ENCODE peak calls at places on chromosomes 4 and X, in four cellular contexts. O is HepG2, K is K562, U is GM12878. J is an unnamed sample.

GRCh38 chr4:144754562-144755410 is 108.8 kb downstream of the HHIP start:
- DNase-seq in O (no peak), K (no peak), U (no peak), J (peak)

GRCh38 chr4:54484361-54484760 is 173.4 kb upstream of the KIT start:
- DNase-seq in O (no peak), K (no peak), U (no peak), J (no peak)

GRCh38 chr4:93018243-93018642 is 714.5 kb downstream of the GRID2 start:
- DNase-seq in O (no peak), K (no peak), U (no peak), J (no peak)

GRCh38 chrX:34300871-34301270 is 168.8 kb upstream of the FAM47A start:
- DNase-seq in O (peak), K (peak), U (no peak), J (peak)

GRCh38 chr4:124183231-124183630 is 529.3 kb downstream of the ANKRD50 start:
- DNase-seq in O (no peak), K (no peak), U (no peak), J (no peak)

GRCh38 chr4:121668368-121669162 is 28.2 kb downstream of the ANXA5 start:
- DNase-seq in O (no peak), K (no peak), U (no peak), J (no peak)

GRCh38 chr4:120156115-120156718 is 89.6 kb upstream of the MAD2L1 start:
- DNase-seq in O (peak), K (peak), U (peak), J (no peak)

GRCh38 chrX:30654989-30655607 is 1.9 kb downstream of the GK start:
- DNase-seq in O (no peak), K (no peak), U (no peak), J (no peak)

GRCh38 chr4:89820005-89820404 is 17.0 kb downstream of the SNCA start:
- DNase-seq in O (no peak), K (no peak), U (no peak), J (no peak)

GRCh38 chr4:89674876-89675459 is 162.0 kb downstream of the SNCA start:
- DNase-seq in O (peak), K (no peak), U (no peak), J (no peak)

GRCh38 chr4:54746228-54746627 is 88.5 kb downstream of the KIT start:
- DNase-seq in O (no peak), K (no peak), U (no peak), J (no peak)

GRCh38 chrX:46576458-46576857 is 2.9 kb downstream of the CHST7 start:
- DNase-seq in O (no peak), K (no peak), U (no peak), J (no peak)

GRCh38 chr4:54231419-54232150 is 2.5 kb downstream of the PDGFRA start:
- DNase-seq in O (no peak), K (no peak), U (no peak), J (peak)

GRCh38 chr4:56466910-56467283 is 520 bp upstream of the SRP72 start:
- DNase-seq in O (no peak), K (peak), U (no peak), J (no peak)

GRCh38 chr4:165994706-165995105 is 121.7 kb downstream of the TLL1 start:
- DNase-seq in O (no peak), K (no peak), U (no peak), J (no peak)

GRCh38 chrX:4764888-4765287 is 1051.4 kb upstream of the PRKX start:
- DNase-seq in O (no peak), K (no peak), U (no peak), J (no peak)

GRCh38 chrX:68829594-68830485 is 1.0 kb downstream of the EFNB1 start:
- DNase-seq in O (no peak), K (peak), U (no peak), J (no peak)
- TF ChIP-seq NR2C2 in O (no peak), K (no peak), U (no peak), J (no peak)

DNA sequence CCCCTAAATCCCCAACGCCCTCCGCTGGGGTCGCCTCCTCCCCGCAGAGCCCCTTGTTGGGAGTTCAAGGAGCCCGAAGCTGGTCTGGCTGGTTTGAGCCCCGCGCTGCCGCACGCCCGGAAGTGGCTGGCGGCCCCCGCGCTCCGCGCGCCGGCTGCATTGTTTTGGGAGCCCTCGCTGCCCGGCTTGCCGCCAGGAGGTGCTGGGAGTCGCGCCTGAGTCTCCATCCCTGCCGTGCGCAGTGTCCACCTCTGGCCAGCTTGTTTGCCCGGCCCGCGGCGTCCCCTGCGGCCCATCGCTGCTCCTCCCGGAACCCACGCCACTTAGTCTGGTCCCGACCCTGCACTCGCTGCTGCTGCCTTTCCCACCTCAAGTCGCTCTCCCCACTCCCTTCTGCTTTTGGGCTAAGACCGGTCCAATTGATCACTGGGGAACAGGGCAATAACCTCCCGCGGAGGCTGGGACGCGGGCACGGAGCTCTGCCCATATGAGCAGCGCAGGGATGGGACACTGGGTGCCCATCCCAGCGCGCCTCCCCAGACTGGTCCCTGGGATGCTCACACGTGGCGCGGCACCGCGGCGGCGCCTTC is 2.2 kb upstream of the SFRP2 start:
- DNase-seq in O (no peak), K (no peak), U (no peak), J (peak)
- TF ChIP-seq NR2C2 in O (no peak), K (no peak), U (no peak), J (no peak)

DNA sequence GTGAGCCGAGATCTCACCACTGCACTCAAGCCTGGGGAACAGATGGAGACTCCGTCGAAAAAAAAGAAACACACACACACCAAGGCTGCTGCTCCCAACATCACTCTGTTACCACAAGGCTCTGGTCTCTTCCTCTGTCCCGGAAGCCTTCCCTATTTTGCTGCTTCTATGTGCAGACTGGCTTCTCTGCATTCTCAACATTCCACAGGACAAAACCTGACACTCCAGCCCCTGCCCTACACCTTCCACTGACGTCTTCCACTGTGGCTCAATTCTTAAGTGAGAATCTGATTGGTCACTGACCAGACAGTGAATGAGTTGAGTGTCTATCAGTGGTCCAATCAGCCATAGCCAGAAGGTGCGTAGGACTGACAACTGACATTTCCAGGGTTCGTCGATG is 5.9 kb downstream of the ODAPH start:
- DNase-seq in O (no peak), K (peak), U (no peak), J (no peak)
- TF ChIP-seq NR2C2 in O (no peak), K (no peak), U (no peak), J (no peak)

GRCh38 chrX:69100478-69100877 is 64.8 kb downstream of the PJA1 start:
- DNase-seq in O (no peak), K (no peak), U (no peak), J (no peak)

GRCh38 chrX:69104756-69105434 is 60.4 kb downstream of the PJA1 start:
- DNase-seq in O (peak), K (no peak), U (no peak), J (no peak)

GRCh38 chrX:69101655-69102251 is 63.5 kb downstream of the PJA1 start:
- DNase-seq in O (no peak), K (no peak), U (no peak), J (no peak)

GRCh38 chrX:69103539-69103938 is 61.7 kb downstream of the PJA1 start:
- DNase-seq in O (no peak), K (no peak), U (no peak), J (no peak)

GRCh38 chrX:69102805-69103204 is 62.4 kb downstream of the PJA1 start:
- DNase-seq in O (no peak), K (peak), U (no peak), J (no peak)
- TF ChIP-seq NR2C2 in O (no peak), K (no peak), U (no peak), J (no peak)

J was measured in WTC11.